ENCODE peak calls at places on chromosomes 4 and X, in seven cellular contexts. Q, O, T, Z, H, K and M are unnamed samples.
A peak's percentile ranks its signal among the peaks of the same experiment; 100 is the strongest.

GRCh38 chr4:184746532-184746870 is 12.6 kb upstream of the CENPU start:
- DNase-seq in Q (no peak), O (peak; percentile 71), T (peak; percentile 37), Z (no peak), H (no peak), K (no peak), M (no peak)

GRCh38 chr4:169446824-169447223 is 165.6 kb downstream of the NEK1 start:
- DNase-seq in Q (no peak), O (no peak), T (no peak), Z (no peak), H (no peak), K (no peak), M (no peak)

GRCh38 chrX:20693071-20693470 is 426.4 kb upstream of the RPS6KA3 start:
- DNase-seq in Q (no peak), O (no peak), T (no peak), Z (no peak), H (no peak), K (no peak), M (no peak)

GRCh38 chr4:187477224-187477623 is 518.3 kb upstream of the ZFP42 start:
- DNase-seq in Q (no peak), O (no peak), T (no peak), Z (no peak), H (no peak), K (no peak), M (no peak)

GRCh38 chr4:105050896-105051295 is 95.8 kb upstream of the TET2 start:
- DNase-seq in Q (no peak), O (peak; percentile 38), T (no peak), Z (no peak), H (no peak), K (no peak), M (no peak)

GRCh38 chr4:168536448-168536847 is 39.6 kb downstream of the PALLD start:
- DNase-seq in Q (no peak), O (no peak), T (no peak), Z (no peak), H (no peak), K (no peak), M (no peak)

GRCh38 chr4:24686866-24687672 is 102.7 kb upstream of the DHX15 start:
- DNase-seq in Q (no peak), O (no peak), T (peak; percentile 10), Z (peak; percentile 37), H (no peak), K (peak; percentile 52), M (peak; percentile 14)

GRCh38 chr4:7161721-7162214 is 30.6 kb upstream of the SORCS2 start:
- DNase-seq in Q (no peak), O (peak; percentile 18), T (no peak), Z (no peak), H (no peak), K (no peak), M (no peak)

GRCh38 chr4:20078644-20079043 is 173.1 kb upstream of the SLIT2 start:
- DNase-seq in Q (no peak), O (no peak), T (no peak), Z (no peak), H (no peak), K (no peak), M (no peak)

GRCh38 chrX:34300871-34301270 is 168.8 kb upstream of the FAM47A start:
- DNase-seq in Q (no peak), O (peak; percentile 58), T (peak; percentile 9), Z (peak; percentile 50), H (peak; percentile 22), K (no peak), M (no peak)